ENCODE peak calls at places on chromosome 4, in ten cellular contexts. A, F, E, M, O, W, Y, V, C and H are unnamed samples.

GRCh38 chr4:132227349-132228165 is 921.5 kb upstream of the PCDH10 start:
- DNase-seq in A (peak), F (no peak), E (peak), M (peak), O (peak), W (peak), Y (no peak), V (no peak), C (no peak), H (peak)

GRCh38 chr4:153798901-153799707 is 10.2 kb upstream of the SFRP2 start:
- DNase-seq in A (no peak), F (no peak), E (no peak), M (no peak), O (no peak), W (no peak), Y (no peak), V (no peak), C (no peak), H (no peak)

GRCh38 chr4:111556141-111556781 is 589.0 kb upstream of the FAM241A start:
- DNase-seq in A (no peak), F (no peak), E (no peak), M (peak), O (no peak), W (no peak), Y (no peak), V (no peak), C (no peak), H (no peak)

GRCh38 chr4:135277116-135277979 is 1075.8 kb upstream of the PABPC4L start:
- DNase-seq in A (no peak), F (no peak), E (peak), M (no peak), O (no peak), W (no peak), Y (no peak), V (no peak), C (no peak), H (no peak)

GRCh38 chr4:87807402-87807801 is 8.0 kb downstream of the IBSP start:
- DNase-seq in A (no peak), F (no peak), E (peak), M (no peak), O (no peak), W (no peak), Y (no peak), V (no peak), C (no peak), H (no peak)

GRCh38 chr4:121239951-121240350 is 75.8 kb upstream of the TNIP3 start:
- DNase-seq in A (no peak), F (no peak), E (no peak), M (peak), O (no peak), W (no peak), Y (no peak), V (no peak), C (no peak), H (no peak)

GRCh38 chr4:153481474-153481873 is 15.3 kb downstream of the TMEM131L start:
- DNase-seq in A (no peak), F (no peak), E (no peak), M (no peak), O (no peak), W (no peak), Y (no peak), V (no peak), C (no peak), H (no peak)

GRCh38 chr4:122099896-122100295 is 52.2 kb upstream of the BLTP1 start:
- DNase-seq in A (no peak), F (no peak), E (peak), M (peak), O (no peak), W (no peak), Y (no peak), V (no peak), C (no peak), H (no peak)

GRCh38 chr4:118947095-118947494 is 58.4 kb downstream of the SYNPO2 start:
- DNase-seq in A (no peak), F (no peak), E (no peak), M (no peak), O (no peak), W (no peak), Y (no peak), V (no peak), C (no peak), H (no peak)

GRCh38 chr4:85720736-85721135 is 245.8 kb downstream of the ARHGAP24 start:
- DNase-seq in A (no peak), F (no peak), E (peak), M (peak), O (no peak), W (no peak), Y (no peak), V (no peak), C (no peak), H (no peak)

GRCh38 chr4:80183196-80184052 is 13.9 kb upstream of the PRDM8 start:
- DNase-seq in A (no peak), F (no peak), E (no peak), M (no peak), O (no peak), W (no peak), Y (no peak), V (peak), C (no peak), H (no peak)

GRCh38 chr4:39620551-39620950 is 18.1 kb downstream of the SMIM14 start:
- DNase-seq in A (no peak), F (no peak), E (peak), M (no peak), O (no peak), W (no peak), Y (no peak), V (no peak), C (no peak), H (no peak)

GRCh38 chr4:141036786-141037185 is 96.5 kb downstream of the RNF150 start:
- DNase-seq in A (no peak), F (no peak), E (no peak), M (no peak), O (no peak), W (no peak), Y (no peak), V (no peak), C (no peak), H (no peak)

GRCh38 chr4:40379248-40379647 is 44.1 kb downstream of the CHRNA9 start:
- DNase-seq in A (no peak), F (no peak), E (no peak), M (no peak), O (no peak), W (no peak), Y (no peak), V (no peak), C (no peak), H (no peak)

GRCh38 chr4:64465263-64465662 is 56.0 kb upstream of the TECRL start:
- DNase-seq in A (no peak), F (no peak), E (no peak), M (no peak), O (no peak), W (no peak), Y (no peak), V (no peak), C (no peak), H (no peak)
- TF ChIP-seq CTCF in A (no peak), F (no peak), E (no peak), M (no peak), O (no peak), W (no peak), Y (no peak), V (no peak), C (no peak), H (no peak)

GRCh38 chr4:108833041-108833440 is 70.2 kb upstream of the ETNPPL start:
- DNase-seq in A (no peak), F (no peak), E (no peak), M (no peak), O (no peak), W (no peak), Y (no peak), V (no peak), C (no peak), H (no peak)
- TF ChIP-seq CTCF in A (no peak), F (no peak), E (no peak), M (no peak), O (peak), W (no peak), Y (no peak), V (no peak), C (no peak), H (peak)

DNA sequence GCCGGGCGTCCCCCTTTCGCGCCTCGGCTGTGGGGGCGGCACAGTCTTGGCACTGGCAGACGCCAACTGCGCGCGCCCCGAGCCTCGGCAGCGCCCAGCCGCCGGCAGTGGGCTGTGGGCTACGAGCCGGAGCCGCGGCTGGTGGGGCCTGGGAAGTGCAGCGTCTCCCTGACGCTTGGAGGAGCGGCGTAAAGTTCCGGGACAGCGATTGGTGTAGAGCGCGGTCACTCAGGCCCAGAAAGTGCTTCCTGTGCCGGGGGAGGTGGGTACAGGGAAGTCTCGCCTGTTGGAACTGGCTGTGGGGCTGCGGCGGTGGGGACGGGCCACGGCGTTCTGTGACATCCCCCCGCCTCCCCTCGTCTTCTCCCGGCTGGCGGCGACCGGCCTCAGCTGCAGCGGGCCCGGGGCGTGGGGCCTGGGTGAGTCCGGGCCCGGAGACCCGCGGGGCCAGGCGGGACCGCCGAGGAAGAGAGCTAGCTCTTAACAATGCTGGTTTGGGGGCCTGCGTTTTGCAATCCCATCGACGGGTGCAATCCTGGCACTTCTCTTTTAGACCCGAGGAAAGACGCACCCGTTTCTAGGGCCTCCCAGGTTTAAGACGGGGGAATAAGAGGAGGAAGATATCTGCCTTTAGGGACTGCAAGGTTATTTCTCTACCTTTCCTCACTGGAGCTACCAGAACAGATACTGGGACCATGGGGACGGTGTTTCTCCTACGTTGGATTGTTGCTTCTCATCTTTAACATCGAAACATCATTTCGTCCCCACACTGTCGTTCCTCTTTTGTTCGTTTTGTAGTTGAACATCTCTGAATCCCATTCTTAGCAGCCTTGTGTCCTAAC is at the start of the genes RWDD4 and TRAPPC11:
- DNase-seq in A (peak), F (peak), E (peak), M (peak), O (peak), W (peak), Y (peak), V (peak), C (peak), H (peak)
- TF ChIP-seq CTCF in A (no peak), F (no peak), E (peak), M (no peak), O (peak), W (no peak), Y (peak), V (no peak), C (no peak), H (peak)

DNA sequence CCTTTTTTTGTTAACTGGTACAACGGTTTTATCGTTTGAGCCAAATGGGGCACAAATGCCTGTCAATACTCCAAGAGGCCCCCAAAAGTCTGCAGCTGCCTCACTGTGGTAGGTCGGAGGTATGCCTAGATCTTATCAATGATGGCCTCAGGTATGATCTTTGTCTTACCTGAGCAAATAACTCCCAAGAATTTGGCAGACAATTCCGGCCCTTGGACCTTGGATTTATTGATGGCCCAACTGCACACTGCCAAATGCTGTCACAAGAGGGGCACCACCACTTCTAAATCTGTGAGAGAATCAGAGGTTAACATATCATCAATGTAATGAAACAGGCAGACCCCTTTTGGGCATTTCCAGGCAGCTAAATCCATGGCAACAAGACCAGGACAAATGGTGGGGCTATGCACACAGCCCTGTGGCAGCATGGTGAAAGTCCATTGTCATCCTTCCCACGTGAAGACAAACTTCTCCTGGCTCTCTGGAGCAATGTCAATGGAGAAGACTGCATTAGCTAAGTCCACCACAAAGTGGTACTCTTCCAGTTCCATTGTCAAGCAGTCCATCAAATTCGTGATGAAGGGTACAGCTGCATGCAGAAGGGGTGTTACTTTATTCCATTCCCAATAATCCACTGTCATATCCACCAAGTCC is 28.6 kb downstream of the CXCL13 start:
- DNase-seq in A (no peak), F (no peak), E (no peak), M (no peak), O (no peak), W (no peak), Y (no peak), V (no peak), C (no peak), H (no peak)
- TF ChIP-seq CTCF in A (no peak), F (no peak), E (no peak), M (no peak), O (no peak), W (no peak), Y (no peak), V (no peak), C (no peak), H (no peak)

GRCh38 chr4:44495136-44495535 is 46.5 kb upstream of the KCTD8 start:
- DNase-seq in A (no peak), F (no peak), E (peak), M (no peak), O (no peak), W (no peak), Y (no peak), V (no peak), C (no peak), H (no peak)

DNA sequence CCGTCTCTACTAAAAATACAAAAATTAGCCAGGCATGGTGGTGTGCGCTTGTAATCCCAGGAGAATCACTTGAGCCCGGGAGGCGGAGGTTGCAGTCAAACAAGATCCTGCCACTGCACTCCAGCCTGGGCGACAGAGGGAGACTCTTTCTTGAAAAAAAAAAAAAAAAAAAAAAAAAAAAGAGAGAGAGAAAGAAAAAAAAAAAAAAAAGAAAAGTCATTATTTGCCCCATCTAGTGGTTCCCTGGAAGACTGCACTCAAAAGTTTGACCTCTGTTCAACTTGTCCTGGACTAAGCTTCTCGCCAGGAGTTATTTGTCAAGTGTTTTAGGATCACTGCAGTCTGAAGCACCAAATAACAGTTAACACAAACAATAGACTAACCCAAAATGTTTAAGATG is 45.3 kb upstream of the KCTD8 start:
- DNase-seq in A (no peak), F (peak), E (peak), M (no peak), O (no peak), W (no peak), Y (no peak), V (no peak), C (peak), H (no peak)
- TF ChIP-seq CTCF in A (peak), F (peak), E (peak), M (peak), O (peak), W (peak), Y (peak), V (no peak), C (peak), H (peak)

DNA sequence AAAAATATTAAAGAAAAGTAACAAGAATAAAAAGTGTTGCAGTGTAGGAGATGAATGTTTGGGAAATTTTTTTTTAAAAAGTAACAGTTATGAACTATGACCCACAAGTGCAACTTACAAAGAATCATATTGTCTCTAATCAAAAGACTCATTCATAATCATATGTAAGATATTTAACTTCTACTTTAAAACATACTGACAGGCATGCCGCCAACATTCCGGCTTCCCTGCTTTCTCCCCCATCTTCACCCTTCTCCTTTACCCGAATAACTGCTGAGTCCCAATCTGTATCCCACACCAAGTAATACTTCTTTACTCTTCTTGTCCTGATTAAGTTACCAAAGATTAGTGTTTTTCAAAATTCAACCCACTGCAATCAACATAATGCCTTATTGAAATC is 598.8 kb upstream of the FRG1 start:
- DNase-seq in A (no peak), F (no peak), E (no peak), M (no peak), O (no peak), W (no peak), Y (no peak), V (no peak), C (no peak), H (no peak)
- TF ChIP-seq CTCF in A (no peak), F (no peak), E (no peak), M (no peak), O (no peak), W (no peak), Y (no peak), V (no peak), C (no peak), H (no peak)

GRCh38 chr4:67877086-67877485 is 6.7 kb downstream of the TMPRSS11D start:
- DNase-seq in A (no peak), F (no peak), E (no peak), M (no peak), O (no peak), W (no peak), Y (no peak), V (no peak), C (no peak), H (no peak)

GRCh38 chr4:67869580-67870190 is 14.1 kb downstream of the TMPRSS11D start:
- DNase-seq in A (no peak), F (no peak), E (no peak), M (no peak), O (no peak), W (no peak), Y (no peak), V (no peak), C (no peak), H (no peak)

GRCh38 chr4:67873116-67873515 is 10.7 kb downstream of the TMPRSS11D start:
- DNase-seq in A (no peak), F (no peak), E (peak), M (no peak), O (no peak), W (no peak), Y (no peak), V (no peak), C (no peak), H (no peak)

GRCh38 chr4:67875011-67875410 is 8.8 kb downstream of the TMPRSS11D start:
- DNase-seq in A (no peak), F (no peak), E (peak), M (peak), O (no peak), W (no peak), Y (no peak), V (no peak), C (no peak), H (no peak)

GRCh38 chr4:67871867-67872266 is 11.9 kb downstream of the TMPRSS11D start:
- DNase-seq in A (peak), F (peak), E (peak), M (peak), O (no peak), W (no peak), Y (no peak), V (no peak), C (peak), H (no peak)
- TF ChIP-seq CTCF in A (peak), F (peak), E (peak), M (peak), O (peak), W (no peak), Y (no peak), V (no peak), C (no peak), H (peak)

DNA sequence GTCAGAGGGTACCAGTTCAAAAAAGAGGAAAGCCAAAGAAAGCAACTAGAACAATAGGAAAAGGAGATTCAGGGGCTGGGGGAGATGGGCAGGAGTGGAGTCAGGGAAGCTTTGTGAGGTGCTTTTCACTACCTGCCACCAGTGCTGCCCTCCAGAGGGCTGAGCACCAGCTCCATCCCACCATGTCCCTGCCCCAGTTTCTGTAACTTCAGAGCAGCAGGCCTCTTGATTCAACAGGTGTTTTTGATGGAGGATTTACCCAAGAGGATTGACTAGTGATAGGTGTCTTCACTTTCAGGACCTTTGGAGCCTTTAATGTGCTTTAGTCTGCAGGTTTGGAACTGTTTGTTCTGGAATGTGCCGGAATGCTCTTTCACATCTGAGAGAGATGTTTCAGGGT is 12.1 kb downstream of the KIT start:
- DNase-seq in A (no peak), F (no peak), E (no peak), M (no peak), O (no peak), W (no peak), Y (no peak), V (no peak), C (no peak), H (no peak)
- TF ChIP-seq CTCF in A (peak), F (peak), E (no peak), M (no peak), O (peak), W (no peak), Y (no peak), V (no peak), C (no peak), H (no peak)

DNA sequence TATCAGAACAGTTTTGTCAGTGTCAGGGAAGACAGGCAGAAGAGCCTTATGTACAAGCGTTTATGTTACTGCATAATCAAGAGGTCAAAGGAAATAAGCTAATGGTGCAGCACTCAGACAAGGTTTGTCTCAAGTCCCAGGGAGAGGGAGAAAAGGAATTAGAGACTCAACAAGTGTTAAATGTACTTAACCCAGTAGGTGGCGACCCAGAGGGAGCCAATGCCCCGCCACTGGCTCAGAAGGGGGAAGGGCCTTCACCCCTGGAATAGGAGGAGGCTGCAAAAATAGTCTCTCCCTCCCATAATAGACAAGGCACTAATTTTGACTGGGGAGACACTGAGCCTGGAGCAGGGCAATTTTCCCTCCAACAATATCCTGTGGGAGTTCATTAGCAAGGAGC is 14.1 kb upstream of the PAPSS1 start:
- DNase-seq in A (no peak), F (peak), E (no peak), M (no peak), O (no peak), W (no peak), Y (no peak), V (no peak), C (no peak), H (no peak)
- TF ChIP-seq CTCF in A (peak), F (peak), E (peak), M (peak), O (peak), W (no peak), Y (no peak), V (no peak), C (peak), H (peak)